ENCODE peak calls at places on chromosome 16, in five cellular contexts. L, G, C, V and Q are unnamed samples.

GRCh38 chr16:85557083-85557975 is 55.8 kb upstream of the GSE1 start:
- DNase-seq in L (peak), G (peak), C (peak), V (no peak), Q (peak)

GRCh38 chr16:10318798-10319500 is 66.9 kb upstream of the ATF7IP2 start:
- DNase-seq in L (no peak), G (peak), C (no peak), V (no peak), Q (no peak)

GRCh38 chr16:1554826-1555445 is 21.5 kb downstream of the TMEM204 start:
- DNase-seq in L (no peak), G (no peak), C (no peak), V (no peak), Q (peak)

GRCh38 chr16:82732461-82732860 is 105.7 kb downstream of the CDH13 start:
- DNase-seq in L (no peak), G (no peak), C (no peak), V (no peak), Q (no peak)

GRCh38 chr16:70294385-70295029 is 4.5 kb upstream of the DDX19B start:
- DNase-seq in L (no peak), G (no peak), C (no peak), V (no peak), Q (no peak)

GRCh38 chr16:22635345-22635744 is 124.7 kb downstream of the NPIPB5 start:
- DNase-seq in L (no peak), G (no peak), C (no peak), V (no peak), Q (no peak)

GRCh38 chr16:1046271-1046955 is 26.1 kb upstream of the SSTR5 start:
- DNase-seq in L (no peak), G (no peak), C (no peak), V (no peak), Q (no peak)

GRCh38 chr16:80056334-80056733 is 455.8 kb upstream of the MAF start:
- DNase-seq in L (no peak), G (no peak), C (no peak), V (no peak), Q (no peak)

GRCh38 chr16:27230562-27230991 is 27.3 kb downstream of the KDM8 start:
- DNase-seq in L (no peak), G (no peak), C (no peak), V (no peak), Q (no peak)

GRCh38 chr16:10868562-10869469 is 8.2 kb upstream of the CIITA start:
- DNase-seq in L (no peak), G (no peak), C (no peak), V (no peak), Q (no peak)

GRCh38 chr16:55568151-55568693 is 1.7 kb downstream of the CAPNS2 start:
- DNase-seq in L (no peak), G (no peak), C (no peak), V (no peak), Q (no peak)

GRCh38 chr16:58042001-58042885 is 16.7 kb downstream of the MMP15 start:
- DNase-seq in L (no peak), G (no peak), C (no peak), V (no peak), Q (no peak)

GRCh38 chr16:64098451-64098850 is 1023.4 kb downstream of the CDH11 start:
- DNase-seq in L (no peak), G (no peak), C (no peak), V (no peak), Q (no peak)

GRCh38 chr16:72371307-72372081 is 199.5 kb upstream of the PMFBP1 start:
- DNase-seq in L (peak), G (no peak), C (no peak), V (no peak), Q (no peak)

GRCh38 chr16:53142823-53143568 is 88.2 kb downstream of the CHD9 start:
- DNase-seq in L (peak), G (no peak), C (no peak), V (no peak), Q (no peak)

GRCh38 chr16:30741461-30741914 is 6.7 kb upstream of the PHKG2 start:
- DNase-seq in L (peak), G (peak), C (no peak), V (no peak), Q (no peak)

GRCh38 chr16:56451753-56452689 is 667 bp downstream of the OGFOD1 start:
- DNase-seq in L (peak), G (peak), C (no peak), V (no peak), Q (peak)

GRCh38 chr16:61829631-61830030 is 206.6 kb downstream of the CDH8 start:
- DNase-seq in L (no peak), G (no peak), C (no peak), V (no peak), Q (no peak)

GRCh38 chr16:1749152-1750117 is 21.9 kb downstream of the NME3 start:
- DNase-seq in L (no peak), G (no peak), C (no peak), V (no peak), Q (no peak)

GRCh38 chr16:31460582-31461002 is 1.3 kb downstream of the ARMC5 start:
- DNase-seq in L (peak), G (peak), C (no peak), V (no peak), Q (peak)

GRCh38 chr16:23516366-23517137 is 6.3 kb upstream of the GGA2 start:
- DNase-seq in L (no peak), G (no peak), C (no peak), V (no peak), Q (no peak)

GRCh38 chr16:4505356-4506153 is 29.4 kb downstream of the HMOX2 start:
- DNase-seq in L (no peak), G (no peak), C (no peak), V (peak), Q (no peak)

GRCh38 chr16:57284206-57284951 is at the start of gene PLLP:
- DNase-seq in L (peak), G (no peak), C (peak), V (no peak), Q (peak)

GRCh38 chr16:78154729-78155461 is 55.4 kb downstream of the WWOX start:
- DNase-seq in L (no peak), G (no peak), C (no peak), V (no peak), Q (no peak)

GRCh38 chr16:84275562-84276151 is 19.0 kb upstream of the WFDC1 start:
- DNase-seq in L (no peak), G (no peak), C (no peak), V (no peak), Q (no peak)
- TF ChIP-seq KDM1A in L (no peak), G (no peak), C (no peak), V (no peak), Q (no peak)

DNA sequence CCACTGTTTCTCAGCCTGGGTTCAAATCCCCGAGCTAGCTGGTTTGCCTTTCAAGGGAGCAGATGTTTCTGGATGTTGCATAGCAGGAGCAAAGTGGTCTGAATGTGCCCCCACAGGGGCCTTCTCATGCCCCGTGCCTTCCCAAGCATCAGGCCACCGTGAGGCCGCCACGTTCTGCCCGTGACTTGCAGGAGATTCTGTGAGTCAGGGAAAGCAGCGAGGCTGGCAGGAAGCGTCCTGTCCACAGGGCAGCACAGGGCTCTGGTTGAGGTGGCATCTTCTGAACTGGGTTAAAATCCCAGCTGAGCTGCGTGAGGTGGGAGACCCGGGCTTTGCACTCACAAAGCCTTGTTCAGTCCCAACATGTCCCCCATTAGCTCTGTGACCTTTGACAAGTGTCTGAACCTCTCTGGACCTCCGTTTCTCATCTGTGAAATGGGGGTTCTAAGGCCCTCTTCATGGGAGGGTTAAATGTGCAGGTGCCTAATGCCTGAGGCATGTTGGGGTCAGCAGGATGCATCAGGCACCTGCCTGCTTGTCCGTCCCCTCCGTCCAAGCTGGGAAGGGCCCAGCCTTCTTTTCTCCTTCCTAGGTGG is 94.8 kb upstream of the PLCG2 start:
- DNase-seq in L (no peak), G (no peak), C (no peak), V (no peak), Q (no peak)
- TF ChIP-seq KDM1A in L (no peak), G (no peak), C (no peak), V (no peak), Q (no peak)

GRCh38 chr16:54370653-54371052 is 84.1 kb upstream of the IRX3 start:
- DNase-seq in L (no peak), G (no peak), C (no peak), V (no peak), Q (peak)

GRCh38 chr16:54375056-54375455 is 88.5 kb upstream of the IRX3 start:
- DNase-seq in L (no peak), G (no peak), C (no peak), V (no peak), Q (no peak)

DNA sequence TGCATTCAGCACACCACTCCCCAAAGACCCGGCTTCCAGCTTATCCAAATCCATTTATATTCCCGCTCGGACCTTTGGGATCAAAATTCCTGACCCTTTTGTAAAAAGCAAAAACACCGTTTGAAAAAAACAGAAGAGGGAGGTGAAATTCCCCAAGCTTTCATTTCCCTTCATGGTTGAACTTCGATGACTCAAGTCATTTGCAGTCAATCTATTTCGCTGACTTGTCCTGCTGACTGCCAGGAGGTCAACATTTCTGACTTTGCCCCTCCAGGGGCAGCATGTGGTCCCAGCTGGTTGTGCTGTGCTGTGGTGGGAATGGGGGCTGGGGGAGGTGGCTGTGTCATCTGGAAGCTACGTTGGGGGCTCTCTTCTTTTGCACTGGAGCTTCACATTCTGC is 87.5 kb upstream of the IRX3 start:
- DNase-seq in L (no peak), G (no peak), C (no peak), V (no peak), Q (no peak)
- TF ChIP-seq KDM1A in L (no peak), G (no peak), C (no peak), V (no peak), Q (no peak)

GRCh38 chr16:3009568-3010390 is 2.9 kb upstream of the CLDN9 start:
- DNase-seq in L (no peak), G (no peak), C (peak), V (no peak), Q (no peak)

GRCh38 chr16:3010510-3010909 is 2.2 kb upstream of the CLDN9 start:
- DNase-seq in L (no peak), G (no peak), C (no peak), V (no peak), Q (no peak)

GRCh38 chr16:3008749-3009088 is 4.0 kb upstream of the CLDN9 start:
- DNase-seq in L (no peak), G (no peak), C (no peak), V (no peak), Q (peak)

GRCh38 chr16:3007059-3007956 is 5.4 kb upstream of the CLDN9 start:
- DNase-seq in L (no peak), G (no peak), C (no peak), V (no peak), Q (peak)

DNA sequence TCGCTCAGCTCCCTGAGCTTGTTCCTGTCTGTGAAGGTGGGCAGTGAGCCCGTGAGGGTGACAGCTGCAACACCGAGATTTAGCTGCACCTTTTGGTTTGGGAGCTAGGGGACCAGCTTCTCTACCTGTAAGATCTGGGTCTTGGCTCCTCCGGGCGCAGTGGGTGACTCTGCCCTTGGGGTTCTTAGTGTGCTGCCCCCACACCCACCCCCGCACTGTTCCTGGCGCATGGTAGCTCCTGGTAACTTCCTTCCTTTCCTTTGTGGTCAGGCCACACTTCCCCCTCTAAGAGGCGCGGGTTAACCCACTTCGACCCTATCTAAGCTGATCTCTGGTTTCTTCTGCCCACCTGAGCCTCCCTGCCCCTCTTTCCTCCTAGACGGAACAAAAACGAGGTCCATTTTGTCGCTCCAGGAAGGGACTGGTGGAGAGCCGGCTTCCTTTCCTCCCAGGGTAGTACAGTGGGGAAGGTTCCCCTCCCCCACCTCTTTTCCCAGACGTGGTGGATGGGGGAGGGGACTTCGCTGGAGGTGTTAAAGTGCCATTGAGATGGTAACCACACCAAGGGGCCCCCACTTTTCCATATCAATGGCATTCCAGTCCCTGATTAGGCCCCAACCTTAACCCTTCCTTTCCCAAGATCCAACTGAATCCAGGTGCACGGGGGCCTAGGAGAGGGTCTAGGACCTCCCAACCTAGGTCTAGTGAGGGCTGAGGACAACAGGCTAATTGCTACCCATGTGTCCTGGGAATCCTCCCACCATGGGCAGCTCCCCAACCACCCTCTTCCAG is 4.6 kb upstream of the CLDN9 start:
- DNase-seq in L (no peak), G (no peak), C (peak), V (no peak), Q (peak)
- TF ChIP-seq KDM1A in L (no peak), G (no peak), C (peak), V (no peak), Q (peak)

GRCh38 chr16:49282690-49283375 is 1.2 kb upstream of the CBLN1 start:
- DNase-seq in L (no peak), G (peak), C (peak), V (no peak), Q (no peak)
- TF ChIP-seq KDM1A in L (no peak), G (no peak), C (no peak), V (no peak), Q (no peak)

GRCh38 chr16:50644730-50645129 is 36.4 kb downstream of the SNX20 start:
- DNase-seq in L (peak), G (no peak), C (no peak), V (no peak), Q (no peak)
- TF ChIP-seq KDM1A in L (no peak), G (no peak), C (no peak), V (no peak), Q (no peak)

GRCh38 chr16:89123831-89124100 is 30.1 kb downstream of the ACSF3 start:
- DNase-seq in L (no peak), G (no peak), C (no peak), V (no peak), Q (no peak)
- TF ChIP-seq KDM1A in L (no peak), G (no peak), C (no peak), V (no peak), Q (no peak)

GRCh38 chr16:17404903-17405691 is 65.7 kb downstream of the XYLT1 start:
- DNase-seq in L (no peak), G (no peak), C (no peak), V (no peak), Q (no peak)
- TF ChIP-seq KDM1A in L (no peak), G (no peak), C (no peak), V (no peak), Q (no peak)